ENCODE peak calls at places on chromosome 3, in ten cellular contexts. One of them, this sample, is unnamed.
A peak's percentile ranks its signal among the peaks of the same experiment; 100 is the strongest.

GRCh38 chr3:41302295-41302694 is 103.0 kb downstream of the CTNNB1 start:
- DNase-seq in HCT116: no peak
- DNase-seq in HL-60: no peak
- DNase-seq in neural progenitor cell: no peak
- DNase-seq in adrenal gland: no peak
- DNase-seq in cardiac muscle cell: no peak
- DNase-seq in mammary epithelial cell: no peak
- DNase-seq in astrocyte: no peak
- DNase-seq in heart right ventricle: no peak
- DNase-seq in heart left ventricle: no peak
- DNase-seq in this sample: no peak

GRCh38 chr3:10268930-10269329 is 20.7 kb downstream of the TATDN2 start:
- DNase-seq in neural progenitor cell: no peak
- DNase-seq in HL-60: no peak
- DNase-seq in HCT116: no peak
- DNase-seq in heart right ventricle: no peak
- DNase-seq in mammary epithelial cell: no peak
- DNase-seq in cardiac muscle cell: no peak
- DNase-seq in astrocyte: no peak
- DNase-seq in heart left ventricle: no peak
- DNase-seq in adrenal gland: no peak
- DNase-seq in this sample: no peak

GRCh38 chr3:29597376-29598008 is 316.6 kb downstream of the RBMS3 start:
- DNase-seq in HCT116: no peak
- DNase-seq in heart right ventricle: no peak
- DNase-seq in mammary epithelial cell: no peak
- DNase-seq in neural progenitor cell: no peak
- DNase-seq in HL-60: no peak
- DNase-seq in cardiac muscle cell: peak; percentile 66
- DNase-seq in astrocyte: no peak
- DNase-seq in adrenal gland: no peak
- DNase-seq in heart left ventricle: no peak
- DNase-seq in this sample: no peak

GRCh38 chr3:195100903-195101591 is 169.9 kb downstream of the XXYLT1 start:
- DNase-seq in astrocyte: no peak
- DNase-seq in adrenal gland: peak; percentile 23
- DNase-seq in HCT116: no peak
- DNase-seq in mammary epithelial cell: no peak
- DNase-seq in cardiac muscle cell: peak; percentile 29
- DNase-seq in neural progenitor cell: no peak
- DNase-seq in HL-60: peak; percentile 98
- DNase-seq in heart left ventricle: peak; percentile 78
- DNase-seq in heart right ventricle: peak; percentile 66
- DNase-seq in this sample: no peak

GRCh38 chr3:14096742-14097141 is 27.9 kb downstream of the CHCHD4 start:
- DNase-seq in heart left ventricle: no peak
- DNase-seq in adrenal gland: no peak
- DNase-seq in HL-60: no peak
- DNase-seq in astrocyte: no peak
- DNase-seq in cardiac muscle cell: no peak
- DNase-seq in neural progenitor cell: no peak
- DNase-seq in heart right ventricle: no peak
- DNase-seq in HCT116: no peak
- DNase-seq in mammary epithelial cell: no peak
- DNase-seq in this sample: no peak

GRCh38 chr3:8348076-8348475 is 153.5 kb upstream of the LMCD1 start:
- DNase-seq in cardiac muscle cell: no peak
- DNase-seq in HL-60: no peak
- DNase-seq in HCT116: no peak
- DNase-seq in adrenal gland: no peak
- DNase-seq in neural progenitor cell: no peak
- DNase-seq in astrocyte: no peak
- DNase-seq in heart left ventricle: no peak
- DNase-seq in mammary epithelial cell: no peak
- DNase-seq in heart right ventricle: no peak
- DNase-seq in this sample: no peak

GRCh38 chr3:27632431-27633223 is 89.5 kb downstream of the EOMES start:
- DNase-seq in adrenal gland: peak; percentile 60
- DNase-seq in heart left ventricle: peak; percentile 43
- DNase-seq in HL-60: peak; percentile 6
- DNase-seq in astrocyte: peak; percentile 64
- DNase-seq in HCT116: no peak
- DNase-seq in heart right ventricle: peak; percentile 28
- DNase-seq in neural progenitor cell: peak; percentile 71
- DNase-seq in cardiac muscle cell: peak; percentile 77
- DNase-seq in mammary epithelial cell: peak; percentile 60
- DNase-seq in this sample: no peak

GRCh38 chr3:194931366-194931765 is 245.7 kb downstream of the FAM43A start:
- DNase-seq in cardiac muscle cell: peak; percentile 40
- DNase-seq in HL-60: no peak
- DNase-seq in adrenal gland: no peak
- DNase-seq in mammary epithelial cell: no peak
- DNase-seq in heart left ventricle: no peak
- DNase-seq in astrocyte: peak; percentile 25
- DNase-seq in HCT116: no peak
- DNase-seq in heart right ventricle: no peak
- DNase-seq in neural progenitor cell: no peak
- DNase-seq in this sample: no peak

GRCh38 chr3:81465510-81465909 is 295.9 kb downstream of the GBE1 start:
- DNase-seq in HL-60: no peak
- DNase-seq in heart left ventricle: no peak
- DNase-seq in neural progenitor cell: no peak
- DNase-seq in mammary epithelial cell: no peak
- DNase-seq in adrenal gland: no peak
- DNase-seq in astrocyte: peak; percentile 48
- DNase-seq in HCT116: no peak
- DNase-seq in heart right ventricle: no peak
- DNase-seq in cardiac muscle cell: no peak
- DNase-seq in this sample: no peak

GRCh38 chr3:69422751-69423150 is 36.9 kb upstream of the FRMD4B start:
- DNase-seq in neural progenitor cell: no peak
- DNase-seq in astrocyte: peak; percentile 43
- DNase-seq in HCT116: no peak
- DNase-seq in cardiac muscle cell: peak; percentile 70
- DNase-seq in mammary epithelial cell: peak; percentile 58
- DNase-seq in heart left ventricle: no peak
- DNase-seq in heart right ventricle: no peak
- DNase-seq in adrenal gland: no peak
- DNase-seq in HL-60: no peak
- DNase-seq in this sample: no peak

GRCh38 chr3:126666600-126667528 is 11.9 kb upstream of the TXNRD3 start:
- DNase-seq in heart right ventricle: no peak
- DNase-seq in HL-60: no peak
- DNase-seq in astrocyte: no peak
- DNase-seq in heart left ventricle: no peak
- DNase-seq in cardiac muscle cell: no peak
- DNase-seq in mammary epithelial cell: no peak
- DNase-seq in HCT116: no peak
- DNase-seq in neural progenitor cell: no peak
- DNase-seq in adrenal gland: no peak
- DNase-seq in this sample: no peak
- H3K27me3 ChIP-seq in heart right ventricle: no peaks in the 10 kb centered on the region
- H3K27me3 ChIP-seq in HL-60: no peaks in the 10 kb centered on the region
- H3K27me3 ChIP-seq in astrocyte: peaks cover 16% of the 10 kb centered on the region
- H3K27me3 ChIP-seq in heart left ventricle: peaks cover 5% of the 10 kb centered on the region
- H3K27me3 ChIP-seq in cardiac muscle cell: peaks cover 13% of the 10 kb centered on the region
- H3K27me3 ChIP-seq in mammary epithelial cell: peaks cover 9% of the 10 kb centered on the region
- H3K27me3 ChIP-seq in HCT116: no peaks in the 10 kb centered on the region
- H3K27me3 ChIP-seq in neural progenitor cell: peaks cover 52% of the 10 kb centered on the region
- H3K27me3 ChIP-seq in adrenal gland: peaks cover 9% of the 10 kb centered on the region
- H3K27me3 ChIP-seq in this sample: peaks cover 23% of the 10 kb centered on the region

DNA sequence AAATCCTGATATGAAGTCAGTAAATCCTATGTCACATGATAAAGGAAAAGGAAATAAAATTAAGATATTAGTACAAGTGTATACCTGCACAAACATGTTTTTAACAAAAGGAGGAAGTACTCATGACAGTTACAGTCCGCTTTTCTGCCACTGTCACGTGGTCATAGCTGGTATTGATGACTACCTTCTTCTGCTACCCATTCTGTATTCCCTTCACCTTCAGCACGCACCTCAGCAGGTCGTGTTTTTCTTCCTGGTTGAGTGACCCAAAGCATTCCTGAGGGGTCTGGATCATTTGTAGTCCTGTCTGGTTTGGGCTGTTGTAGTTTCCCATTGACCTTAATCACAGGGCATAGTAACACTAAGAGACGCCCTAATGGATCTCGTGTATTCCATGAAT is 35.3 kb upstream of the P2RY12 start:
- DNase-seq in adrenal gland: no peak
- DNase-seq in astrocyte: no peak
- DNase-seq in HCT116: no peak
- DNase-seq in neural progenitor cell: no peak
- DNase-seq in heart right ventricle: no peak
- DNase-seq in HL-60: no peak
- DNase-seq in mammary epithelial cell: no peak
- DNase-seq in cardiac muscle cell: no peak
- DNase-seq in heart left ventricle: no peak
- DNase-seq in this sample: no peak
- H3K4me3 ChIP-seq in adrenal gland: no peak overlapping the region
- H3K4me3 ChIP-seq in astrocyte: no peak overlapping the region
- H3K4me3 ChIP-seq in HCT116: no peak overlapping the region
- H3K4me3 ChIP-seq in neural progenitor cell: no peak overlapping the region
- H3K4me3 ChIP-seq in heart right ventricle: no peak overlapping the region
- H3K4me3 ChIP-seq in HL-60: no peak overlapping the region
- H3K4me3 ChIP-seq in mammary epithelial cell: no peak overlapping the region
- H3K4me3 ChIP-seq in cardiac muscle cell: no peak overlapping the region
- H3K4me3 ChIP-seq in heart left ventricle: no peak overlapping the region
- H3K4me3 ChIP-seq in this sample: no peak overlapping the region

DNA sequence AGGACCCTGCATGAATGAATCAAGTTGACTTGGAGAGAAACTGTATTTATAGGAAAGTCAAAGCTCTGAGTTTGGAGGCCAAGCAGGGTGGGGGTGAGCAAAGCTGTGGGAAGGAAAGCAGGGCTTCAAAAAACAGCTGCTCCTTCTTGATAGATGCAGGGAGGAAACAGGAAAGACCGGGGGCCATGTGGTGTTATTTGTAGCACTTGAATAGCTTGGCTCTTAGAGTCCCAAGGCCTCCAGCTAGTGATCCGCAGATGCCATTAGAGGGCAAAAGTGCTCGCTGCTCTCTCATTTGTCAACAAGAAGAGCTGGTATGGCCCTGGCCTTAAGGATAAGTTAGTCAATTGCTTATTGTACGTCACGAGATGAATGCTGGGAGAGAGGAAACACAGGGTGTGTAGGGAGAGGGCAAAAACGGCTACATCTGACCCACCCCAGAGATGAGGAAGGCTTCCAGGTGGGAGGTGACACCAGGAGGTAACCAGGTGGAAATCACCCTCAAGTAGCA is at the start of gene ALG1L2:
- DNase-seq in cardiac muscle cell: no peak
- DNase-seq in neural progenitor cell: no peak
- DNase-seq in astrocyte: no peak
- DNase-seq in adrenal gland: no peak
- DNase-seq in HL-60: no peak
- DNase-seq in heart left ventricle: no peak
- DNase-seq in heart right ventricle: no peak
- DNase-seq in mammary epithelial cell: no peak
- DNase-seq in HCT116: no peak
- DNase-seq in this sample: no peak
- TF ChIP-seq CTCF in cardiac muscle cell: no peak
- TF ChIP-seq CTCF in neural progenitor cell: no peak
- TF ChIP-seq CTCF in astrocyte: no peak
- TF ChIP-seq CTCF in adrenal gland: no peak
- TF ChIP-seq CTCF in HL-60: no peak
- TF ChIP-seq CTCF in heart left ventricle: no peak
- TF ChIP-seq CTCF in heart right ventricle: no peak
- TF ChIP-seq CTCF in mammary epithelial cell: no peak
- TF ChIP-seq CTCF in HCT116: no peak
- TF ChIP-seq CTCF in this sample: no peak

GRCh38 chr3:57166660-57167059 is 1.5 kb upstream of the IL17RD start:
- DNase-seq in HL-60: no peak
- DNase-seq in neural progenitor cell: no peak
- DNase-seq in adrenal gland: no peak
- DNase-seq in astrocyte: no peak
- DNase-seq in cardiac muscle cell: no peak
- DNase-seq in heart right ventricle: no peak
- DNase-seq in mammary epithelial cell: no peak
- DNase-seq in heart left ventricle: no peak
- DNase-seq in HCT116: no peak
- DNase-seq in this sample: no peak

GRCh38 chr3:57164217-57164605 is 942 bp downstream of the IL17RD start:
- DNase-seq in HL-60: no peak
- DNase-seq in neural progenitor cell: no peak
- DNase-seq in mammary epithelial cell: peak; percentile 35
- DNase-seq in cardiac muscle cell: peak; percentile 49
- DNase-seq in heart left ventricle: peak; percentile 65
- DNase-seq in adrenal gland: peak; percentile 41
- DNase-seq in heart right ventricle: peak; percentile 70
- DNase-seq in astrocyte: no peak
- DNase-seq in HCT116: no peak
- DNase-seq in this sample: no peak

GRCh38 chr3:57165637-57166036 is 484 bp upstream of the IL17RD start:
- DNase-seq in mammary epithelial cell: no peak
- DNase-seq in heart left ventricle: no peak
- DNase-seq in astrocyte: no peak
- DNase-seq in heart right ventricle: no peak
- DNase-seq in cardiac muscle cell: no peak
- DNase-seq in neural progenitor cell: no peak
- DNase-seq in HL-60: no peak
- DNase-seq in HCT116: no peak
- DNase-seq in adrenal gland: no peak
- DNase-seq in this sample: no peak

GRCh38 chr3:57163751-57164150 is 1.4 kb downstream of the IL17RD start:
- DNase-seq in HCT116: no peak
- DNase-seq in astrocyte: no peak
- DNase-seq in heart left ventricle: no peak
- DNase-seq in mammary epithelial cell: peak; percentile 35
- DNase-seq in HL-60: no peak
- DNase-seq in cardiac muscle cell: no peak
- DNase-seq in adrenal gland: no peak
- DNase-seq in heart right ventricle: no peak
- DNase-seq in neural progenitor cell: no peak
- DNase-seq in this sample: no peak

DNA sequence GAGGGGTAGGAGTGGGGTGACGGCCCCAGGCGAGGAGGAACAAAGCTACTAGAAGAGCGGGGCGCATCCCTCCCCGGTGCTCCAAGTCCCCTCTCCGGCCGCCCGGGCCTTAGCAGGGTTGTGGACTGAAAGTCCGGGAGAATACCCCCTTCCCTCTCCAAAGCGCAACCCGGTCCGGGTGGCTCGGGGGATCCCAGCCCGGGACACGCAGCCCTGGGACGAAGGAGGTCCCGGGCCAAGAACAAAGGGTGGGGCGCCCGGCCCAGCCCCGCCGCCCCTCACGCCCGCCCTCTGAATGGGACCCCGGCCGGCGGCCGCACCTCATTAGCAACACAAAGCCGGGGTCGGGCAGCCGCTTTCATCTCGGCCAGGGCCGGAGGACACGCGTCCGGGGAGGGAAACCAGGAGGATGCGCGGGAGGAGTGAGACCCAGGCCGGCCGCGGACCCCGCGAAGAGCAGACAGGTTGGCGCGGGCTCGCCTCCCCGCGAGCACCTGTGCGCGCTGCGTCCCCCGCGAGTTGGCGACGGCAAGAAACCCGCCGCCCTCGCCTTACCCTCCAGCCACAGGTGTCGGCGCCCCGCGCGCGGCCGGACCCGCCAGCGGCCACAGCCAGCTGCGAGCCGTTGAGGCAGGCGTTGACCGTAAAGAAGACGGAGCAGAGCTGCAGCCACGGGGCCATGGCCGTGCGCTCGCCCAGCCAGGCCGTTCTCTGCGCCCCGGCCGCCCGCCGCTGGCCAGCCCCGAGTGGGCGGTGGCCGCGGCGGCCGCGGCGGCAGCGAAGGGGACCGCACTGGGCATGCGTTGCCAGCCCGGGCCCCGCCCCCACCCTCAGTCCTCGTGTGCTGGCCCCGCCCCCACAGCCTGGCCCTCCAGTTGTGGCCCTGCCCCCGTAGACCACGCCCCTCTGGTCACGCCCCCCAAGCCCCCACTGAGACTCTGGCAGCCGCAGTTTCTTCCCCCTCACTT is at the start of gene IL17RD:
- DNase-seq in HL-60: no peak
- DNase-seq in cardiac muscle cell: peak; percentile 84
- DNase-seq in HCT116: peak; percentile 58
- DNase-seq in mammary epithelial cell: peak; percentile 61
- DNase-seq in neural progenitor cell: peak; percentile 96
- DNase-seq in astrocyte: no peak
- DNase-seq in adrenal gland: peak; percentile 75
- DNase-seq in heart left ventricle: peak; percentile 88
- DNase-seq in heart right ventricle: peak; percentile 83
- DNase-seq in this sample: no peak
- H3K27me3 ChIP-seq in HL-60: peaks cover 36% of the 10 kb centered on the region
- H3K27me3 ChIP-seq in cardiac muscle cell: no peaks in the 10 kb centered on the region
- H3K27me3 ChIP-seq in HCT116: no peaks in the 10 kb centered on the region
- H3K27me3 ChIP-seq in mammary epithelial cell: no peaks in the 10 kb centered on the region
- H3K27me3 ChIP-seq in neural progenitor cell: peaks cover 84% of the 10 kb centered on the region
- H3K27me3 ChIP-seq in astrocyte: peaks cover 5% of the 10 kb centered on the region
- H3K27me3 ChIP-seq in adrenal gland: no peaks in the 10 kb centered on the region
- H3K27me3 ChIP-seq in heart left ventricle: peaks cover 38% of the 10 kb centered on the region
- H3K27me3 ChIP-seq in heart right ventricle: no peaks in the 10 kb centered on the region
- H3K27me3 ChIP-seq in this sample: peaks cover 23% of the 10 kb centered on the region